ENCODE peak calls at places on chromosome 22, in ten cellular contexts. E, B, S, W, I, P, Y, G, U and J are unnamed samples.

GRCh38 chr22:22872722-22873708 is 14.6 kb upstream of the IGLL5 start:
- DNase-seq in W (no peak), B (no peak), G (no peak), Y (no peak), E (no peak), U (no peak), P (no peak), I (no peak), S (no peak), J (no peak)

GRCh38 chr22:18990355-18991137 is 54.5 kb upstream of the PRODH start:
- DNase-seq in Y (no peak), B (no peak), W (no peak), I (no peak), E (no peak), S (no peak), G (no peak), U (no peak), P (no peak), J (no peak)

GRCh38 chr22:39207141-39208012 is 37.4 kb downstream of the PDGFB start:
- DNase-seq in W (no peak), S (no peak), I (peak), E (peak), P (no peak), B (no peak), G (no peak), Y (peak), U (no peak), J (no peak)

GRCh38 chr22:45343143-45343542 is 33.4 kb downstream of the FAM118A start:
- DNase-seq in Y (no peak), B (no peak), P (no peak), S (no peak), U (no peak), G (no peak), I (no peak), W (no peak), E (no peak), J (no peak)

GRCh38 chr22:21754523-21755128 is 19.0 kb upstream of the YPEL1 start:
- DNase-seq in Y (no peak), E (no peak), B (peak), I (no peak), S (no peak), U (no peak), G (no peak), P (no peak), W (no peak), J (no peak)

GRCh38 chr22:37403267-37403960 is 23.9 kb downstream of the ELFN2 start:
- DNase-seq in S (no peak), Y (no peak), U (no peak), P (no peak), E (no peak), W (no peak), B (no peak), I (no peak), G (no peak), J (peak)

GRCh38 chr22:17707526-17707925 is 66.7 kb downstream of the BID start:
- DNase-seq in S (no peak), W (no peak), Y (no peak), B (no peak), E (peak), I (no peak), U (no peak), G (no peak), P (no peak), J (no peak)

GRCh38 chr22:39416319-39416718 is 16.7 kb downstream of the TAB1 start:
- DNase-seq in E (no peak), I (no peak), Y (no peak), W (no peak), U (no peak), G (no peak), S (no peak), B (no peak), P (no peak), J (no peak)

GRCh38 chr22:39434721-39435120 is 22.1 kb upstream of the MGAT3 start:
- DNase-seq in E (no peak), B (no peak), G (no peak), Y (no peak), W (no peak), S (no peak), P (no peak), U (no peak), I (no peak), J (no peak)

GRCh38 chr22:31577711-31578110 is 81.4 kb downstream of the SFI1 start:
- DNase-seq in I (no peak), S (no peak), E (no peak), Y (no peak), B (peak), G (no peak), P (no peak), W (no peak), U (no peak), J (no peak)

GRCh38 chr22:28450109-28450508 is 229.5 kb downstream of the TTC28 start:
- DNase-seq in U (no peak), G (no peak), Y (no peak), S (no peak), P (no peak), E (no peak), B (no peak), W (no peak), I (no peak), J (no peak)

GRCh38 chr22:49853981-49854791 is 542 bp downstream of the ZBED4 start:
- DNase-seq in S (peak), E (peak), B (no peak), P (no peak), G (no peak), I (peak), Y (no peak), W (peak), U (no peak), J (no peak)

GRCh38 chr22:20624161-20624616 is 116.8 kb downstream of the MED15 start:
- DNase-seq in W (peak), E (peak), U (no peak), S (peak), B (no peak), P (no peak), Y (no peak), G (no peak), I (no peak), J (no peak)

GRCh38 chr22:31244044-31244942 is 32.2 kb downstream of the LIMK2 start:
- DNase-seq in I (no peak), E (peak), W (no peak), S (no peak), G (no peak), P (peak), B (no peak), U (no peak), Y (no peak), J (no peak)

GRCh38 chr22:38435010-38435409 is 20.0 kb downstream of the KCNJ4 start:
- DNase-seq in I (no peak), Y (no peak), P (no peak), B (no peak), G (no peak), E (no peak), S (no peak), U (no peak), W (no peak), J (no peak)

GRCh38 chr22:37777122-37777687 is 30.5 kb upstream of the GCAT start:
- DNase-seq in P (no peak), I (peak), B (no peak), E (peak), Y (no peak), G (no peak), W (no peak), S (no peak), U (no peak), J (no peak)

GRCh38 chr22:23380911-23381310 is 199.2 kb downstream of the IGLL1 start:
- DNase-seq in U (no peak), B (no peak), W (no peak), P (no peak), I (no peak), E (no peak), Y (no peak), G (no peak), S (no peak), J (no peak)

GRCh38 chr22:42432818-42433217 is 615 bp upstream of the NFAM1 start:
- DNase-seq in B (peak), I (no peak), G (no peak), Y (no peak), P (no peak), E (no peak), U (no peak), S (no peak), W (no peak), J (no peak)

GRCh38 chr22:20887375-20887774 is 28.6 kb downstream of the SNAP29 start:
- DNase-seq in U (no peak), G (no peak), B (no peak), I (no peak), W (no peak), E (peak), S (no peak), P (no peak), Y (no peak), J (no peak)